ENCODE peak calls at places on chromosomes 3 and 15, in seven cellular contexts. L is psoas muscle; T is anterior cingulate cortex; V is GM04504; G is hepatic stellate cell; I is A549; A is activated T-cell treated with anti-CD3 and anti-CD28 coated beads, Interleukin-2, amount 50 U/mL, for 72 hours. J is an unnamed sample.

GRCh38 chr15:73984208-73984979 is 7.7 kb downstream of the STOML1 start:
- DNase-seq in L (no peak), T (no peak), V (no peak), G (no peak), I (no peak), A (no peak), J (no peak)

GRCh38 chr3:63937661-63938651 is 25.8 kb upstream of the SCAANT1 start:
- DNase-seq in L (no peak), T (no peak), V (no peak), G (no peak), I (no peak), A (no peak), J (no peak)

GRCh38 chr3:14822875-14823807 is 4.4 kb downstream of the FGD5 start:
- DNase-seq in L (peak), T (no peak), V (no peak), G (no peak), I (no peak), A (no peak), J (no peak)

GRCh38 chr3:27724459-27725197 is 2.5 kb upstream of the EOMES start:
- DNase-seq in L (no peak), T (no peak), V (no peak), G (no peak), I (no peak), A (no peak), J (no peak)

GRCh38 chr15:68464451-68465090 is 32.6 kb upstream of the ITGA11 start:
- DNase-seq in L (peak), T (no peak), V (no peak), G (peak), I (no peak), A (no peak), J (no peak)

GRCh38 chr3:170021083-170021482 is 16.7 kb upstream of the GPR160 start:
- DNase-seq in L (no peak), T (no peak), V (no peak), G (no peak), I (no peak), A (no peak), J (no peak)

GRCh38 chr3:12042638-12043037 is 38.5 kb downstream of the SYN2 start:
- DNase-seq in L (no peak), T (no peak), V (no peak), G (no peak), I (no peak), A (no peak), J (no peak)

GRCh38 chr3:52090131-52090548 is 33.8 kb upstream of the DUSP7 start:
- DNase-seq in L (peak), T (no peak), V (peak), G (peak), I (no peak), A (no peak), J (no peak)

GRCh38 chr3:68819361-68819760 is 113.0 kb downstream of the TAFA4 start:
- DNase-seq in L (no peak), T (no peak), V (no peak), G (no peak), I (no peak), A (no peak), J (no peak)

GRCh38 chr3:107604057-107604802 is 81.5 kb downstream of the BBX start:
- DNase-seq in L (no peak), T (no peak), V (no peak), G (peak), I (no peak), A (no peak), J (no peak)

GRCh38 chr15:38878946-38879345 is 314.3 kb upstream of the RASGRP1 start:
- DNase-seq in L (no peak), T (no peak), V (no peak), G (no peak), I (no peak), A (no peak), J (no peak)

GRCh38 chr3:155252535-155252934 is 40.9 kb downstream of the STRIT1 start:
- DNase-seq in L (no peak), T (no peak), V (no peak), G (no peak), I (peak), A (no peak), J (no peak)

GRCh38 chr3:56364665-56365064 is 103.6 kb downstream of the ERC2 start:
- DNase-seq in L (no peak), T (no peak), V (no peak), G (no peak), I (no peak), A (no peak), J (no peak)